ENCODE peak calls at places on chromosomes 4 and X, in eight cellular contexts. One of them, this sample, is unnamed. For H3K4me1, the result is how much of the 10 kb centered on the place peaks cover.

GRCh38 chr4:101039367-101039766 is 308.0 kb downstream of the PPP3CA start:
- DNase-seq in pancreas: no peak
- DNase-seq in HCT116: peak
- DNase-seq in adrenal gland: no peak
- DNase-seq in heart right ventricle: no peak
- DNase-seq in astrocyte: no peak
- DNase-seq in stomach: no peak
- DNase-seq in CD8-positive, alpha-beta T cell: no peak
- DNase-seq in this sample: no peak

GRCh38 chrX:11437642-11438379 is 144.6 kb downstream of the AMELX start:
- DNase-seq in pancreas: peak
- DNase-seq in HCT116: no peak
- DNase-seq in adrenal gland: no peak
- DNase-seq in heart right ventricle: peak
- DNase-seq in astrocyte: peak
- DNase-seq in stomach: no peak
- DNase-seq in CD8-positive, alpha-beta T cell: no peak
- DNase-seq in this sample: peak

GRCh38 chrX:133649659-133650058 is 234.4 kb upstream of the GPC4 start:
- DNase-seq in pancreas: no peak
- DNase-seq in HCT116: no peak
- DNase-seq in adrenal gland: no peak
- DNase-seq in heart right ventricle: no peak
- DNase-seq in astrocyte: no peak
- DNase-seq in stomach: no peak
- DNase-seq in CD8-positive, alpha-beta T cell: no peak
- DNase-seq in this sample: no peak

GRCh38 chr4:76954489-76954888 is 4.9 kb downstream of the SEPTIN11 start:
- DNase-seq in pancreas: no peak
- DNase-seq in HCT116: no peak
- DNase-seq in adrenal gland: no peak
- DNase-seq in heart right ventricle: no peak
- DNase-seq in astrocyte: no peak
- DNase-seq in stomach: no peak
- DNase-seq in CD8-positive, alpha-beta T cell: no peak
- DNase-seq in this sample: peak

GRCh38 chr4:25180524-25181131 is 20.4 kb upstream of the SEPSECS start:
- DNase-seq in pancreas: peak
- DNase-seq in HCT116: peak
- DNase-seq in adrenal gland: no peak
- DNase-seq in heart right ventricle: no peak
- DNase-seq in astrocyte: peak
- DNase-seq in stomach: peak
- DNase-seq in CD8-positive, alpha-beta T cell: no peak
- DNase-seq in this sample: peak

GRCh38 chr4:38909015-38909414 is 41.4 kb downstream of the FAM114A1 start:
- DNase-seq in pancreas: no peak
- DNase-seq in HCT116: no peak
- DNase-seq in adrenal gland: no peak
- DNase-seq in heart right ventricle: no peak
- DNase-seq in astrocyte: no peak
- DNase-seq in stomach: no peak
- DNase-seq in CD8-positive, alpha-beta T cell: no peak
- DNase-seq in this sample: no peak

GRCh38 chr4:107930821-107931774 is at the start of gene CYP2U1:
- DNase-seq in pancreas: peak
- DNase-seq in HCT116: peak
- DNase-seq in adrenal gland: peak
- DNase-seq in heart right ventricle: peak
- DNase-seq in astrocyte: peak
- DNase-seq in stomach: peak
- DNase-seq in CD8-positive, alpha-beta T cell: peak
- DNase-seq in this sample: peak

GRCh38 chrX:46649421-46650260 is 76.1 kb downstream of the CHST7 start:
- DNase-seq in pancreas: no peak
- DNase-seq in HCT116: no peak
- DNase-seq in adrenal gland: no peak
- DNase-seq in heart right ventricle: peak
- DNase-seq in astrocyte: no peak
- DNase-seq in stomach: peak
- DNase-seq in CD8-positive, alpha-beta T cell: no peak
- DNase-seq in this sample: peak

GRCh38 chr4:113757486-113757885 is 4.1 kb downstream of the CAMK2D start:
- DNase-seq in pancreas: no peak
- DNase-seq in HCT116: no peak
- DNase-seq in adrenal gland: no peak
- DNase-seq in heart right ventricle: no peak
- DNase-seq in astrocyte: no peak
- DNase-seq in stomach: no peak
- DNase-seq in CD8-positive, alpha-beta T cell: no peak
- DNase-seq in this sample: no peak

GRCh38 chr4:38723726-38724506 is 58.9 kb downstream of the TLR10 start:
- DNase-seq in pancreas: no peak
- DNase-seq in HCT116: no peak
- DNase-seq in adrenal gland: no peak
- DNase-seq in heart right ventricle: no peak
- DNase-seq in astrocyte: peak
- DNase-seq in stomach: peak
- DNase-seq in CD8-positive, alpha-beta T cell: no peak
- DNase-seq in this sample: no peak

GRCh38 chr4:158025131-158025530 is 147.7 kb downstream of the GASK1B start:
- DNase-seq in pancreas: no peak
- DNase-seq in HCT116: peak
- DNase-seq in adrenal gland: no peak
- DNase-seq in heart right ventricle: no peak
- DNase-seq in astrocyte: no peak
- DNase-seq in stomach: no peak
- DNase-seq in CD8-positive, alpha-beta T cell: no peak
- DNase-seq in this sample: no peak

GRCh38 chrX:50068893-50069292 is 131.9 kb downstream of the AKAP4 start:
- DNase-seq in pancreas: no peak
- DNase-seq in HCT116: no peak
- DNase-seq in adrenal gland: no peak
- DNase-seq in heart right ventricle: no peak
- DNase-seq in astrocyte: no peak
- DNase-seq in stomach: no peak
- DNase-seq in CD8-positive, alpha-beta T cell: no peak
- DNase-seq in this sample: no peak

GRCh38 chrX:24332868-24333267 is 19.0 kb upstream of the SUPT20HL2 start:
- DNase-seq in pancreas: no peak
- DNase-seq in HCT116: no peak
- DNase-seq in adrenal gland: no peak
- DNase-seq in heart right ventricle: no peak
- DNase-seq in astrocyte: peak
- DNase-seq in stomach: no peak
- DNase-seq in CD8-positive, alpha-beta T cell: no peak
- DNase-seq in this sample: no peak

GRCh38 chr4:21806991-21807390 is 141.6 kb downstream of the KCNIP4 start:
- DNase-seq in pancreas: no peak
- DNase-seq in HCT116: no peak
- DNase-seq in adrenal gland: no peak
- DNase-seq in heart right ventricle: no peak
- DNase-seq in astrocyte: no peak
- DNase-seq in stomach: no peak
- DNase-seq in CD8-positive, alpha-beta T cell: no peak
- DNase-seq in this sample: no peak

GRCh38 chr4:22678851-22679517 is 13.8 kb upstream of the GBA3 start:
- DNase-seq in pancreas: no peak
- DNase-seq in HCT116: no peak
- DNase-seq in adrenal gland: no peak
- DNase-seq in heart right ventricle: no peak
- DNase-seq in astrocyte: peak
- DNase-seq in stomach: no peak
- DNase-seq in CD8-positive, alpha-beta T cell: no peak
- DNase-seq in this sample: no peak

GRCh38 chr4:182560358-182560757 is 317.2 kb downstream of the TENM3 start:
- DNase-seq in pancreas: no peak
- DNase-seq in HCT116: no peak
- DNase-seq in adrenal gland: no peak
- DNase-seq in heart right ventricle: no peak
- DNase-seq in astrocyte: peak
- DNase-seq in stomach: no peak
- DNase-seq in CD8-positive, alpha-beta T cell: no peak
- DNase-seq in this sample: no peak

GRCh38 chrX:131762802-131763234 is 218.9 kb downstream of the OR13H1 start:
- DNase-seq in pancreas: peak
- DNase-seq in HCT116: no peak
- DNase-seq in adrenal gland: peak
- DNase-seq in heart right ventricle: no peak
- DNase-seq in astrocyte: peak
- DNase-seq in stomach: peak
- DNase-seq in CD8-positive, alpha-beta T cell: no peak
- DNase-seq in this sample: no peak
- H3K4me3 ChIP-seq in pancreas: peak
- H3K4me3 ChIP-seq in HCT116: no peak
- H3K4me3 ChIP-seq in adrenal gland: peak
- H3K4me3 ChIP-seq in heart right ventricle: no peak
- H3K4me3 ChIP-seq in astrocyte: no peak
- H3K4me3 ChIP-seq in stomach: peak
- H3K4me3 ChIP-seq in CD8-positive, alpha-beta T cell: no peak
- H3K4me3 ChIP-seq in this sample: no peak

GRCh38 chr4:150591284-150591874 is 9.4 kb downstream of the MAB21L2 start:
- DNase-seq in pancreas: no peak
- DNase-seq in HCT116: no peak
- DNase-seq in adrenal gland: no peak
- DNase-seq in heart right ventricle: no peak
- DNase-seq in astrocyte: no peak
- DNase-seq in stomach: no peak
- DNase-seq in CD8-positive, alpha-beta T cell: no peak
- DNase-seq in this sample: no peak

GRCh38 chr4:150593996-150594395 is 12.0 kb downstream of the MAB21L2 start:
- DNase-seq in pancreas: no peak
- DNase-seq in HCT116: no peak
- DNase-seq in adrenal gland: no peak
- DNase-seq in heart right ventricle: no peak
- DNase-seq in astrocyte: peak
- DNase-seq in stomach: no peak
- DNase-seq in CD8-positive, alpha-beta T cell: no peak
- DNase-seq in this sample: no peak

GRCh38 chr4:150589174-150589573 is 7.2 kb downstream of the MAB21L2 start:
- DNase-seq in pancreas: no peak
- DNase-seq in HCT116: no peak
- DNase-seq in adrenal gland: no peak
- DNase-seq in heart right ventricle: no peak
- DNase-seq in astrocyte: no peak
- DNase-seq in stomach: no peak
- DNase-seq in CD8-positive, alpha-beta T cell: no peak
- DNase-seq in this sample: no peak

GRCh38 chr4:150588341-150588740 is 6.4 kb downstream of the MAB21L2 start:
- DNase-seq in pancreas: no peak
- DNase-seq in HCT116: no peak
- DNase-seq in adrenal gland: no peak
- DNase-seq in heart right ventricle: no peak
- DNase-seq in astrocyte: no peak
- DNase-seq in stomach: no peak
- DNase-seq in CD8-positive, alpha-beta T cell: no peak
- DNase-seq in this sample: no peak

GRCh38 chr4:150591904-150592303 is 10.0 kb downstream of the MAB21L2 start:
- DNase-seq in pancreas: no peak
- DNase-seq in HCT116: no peak
- DNase-seq in adrenal gland: no peak
- DNase-seq in heart right ventricle: no peak
- DNase-seq in astrocyte: no peak
- DNase-seq in stomach: no peak
- DNase-seq in CD8-positive, alpha-beta T cell: no peak
- DNase-seq in this sample: no peak
- H3K4me1 ChIP-seq in pancreas: under half
- H3K4me1 ChIP-seq in HCT116: under half
- H3K4me1 ChIP-seq in adrenal gland: under half
- H3K4me1 ChIP-seq in heart right ventricle: under half
- H3K4me1 ChIP-seq in astrocyte: under half
- H3K4me1 ChIP-seq in stomach: under half
- H3K4me1 ChIP-seq in CD8-positive, alpha-beta T cell: under half
- H3K4me1 ChIP-seq in this sample: under half

GRCh38 chr4:98747659-98748091 is 89.3 kb upstream of the TSPAN5 start:
- DNase-seq in pancreas: no peak
- DNase-seq in HCT116: peak
- DNase-seq in adrenal gland: no peak
- DNase-seq in heart right ventricle: no peak
- DNase-seq in astrocyte: peak
- DNase-seq in stomach: no peak
- DNase-seq in CD8-positive, alpha-beta T cell: no peak
- DNase-seq in this sample: no peak
- H3K27ac ChIP-seq in pancreas: no peak
- H3K27ac ChIP-seq in HCT116: peak
- H3K27ac ChIP-seq in adrenal gland: no peak
- H3K27ac ChIP-seq in heart right ventricle: no peak
- H3K27ac ChIP-seq in astrocyte: no peak
- H3K27ac ChIP-seq in stomach: no peak
- H3K27ac ChIP-seq in CD8-positive, alpha-beta T cell: no peak
- H3K27ac ChIP-seq in this sample: no peak

GRCh38 chrX:140765043-140765784 is 55.7 kb downstream of the LINC00632 start:
- DNase-seq in pancreas: no peak
- DNase-seq in HCT116: no peak
- DNase-seq in adrenal gland: no peak
- DNase-seq in heart right ventricle: no peak
- DNase-seq in astrocyte: peak
- DNase-seq in stomach: no peak
- DNase-seq in CD8-positive, alpha-beta T cell: no peak
- DNase-seq in this sample: no peak
- H3K4me3 ChIP-seq in pancreas: no peak
- H3K4me3 ChIP-seq in HCT116: no peak
- H3K4me3 ChIP-seq in adrenal gland: no peak
- H3K4me3 ChIP-seq in heart right ventricle: peak
- H3K4me3 ChIP-seq in astrocyte: peak
- H3K4me3 ChIP-seq in stomach: peak
- H3K4me3 ChIP-seq in CD8-positive, alpha-beta T cell: peak
- H3K4me3 ChIP-seq in this sample: no peak

DNA sequence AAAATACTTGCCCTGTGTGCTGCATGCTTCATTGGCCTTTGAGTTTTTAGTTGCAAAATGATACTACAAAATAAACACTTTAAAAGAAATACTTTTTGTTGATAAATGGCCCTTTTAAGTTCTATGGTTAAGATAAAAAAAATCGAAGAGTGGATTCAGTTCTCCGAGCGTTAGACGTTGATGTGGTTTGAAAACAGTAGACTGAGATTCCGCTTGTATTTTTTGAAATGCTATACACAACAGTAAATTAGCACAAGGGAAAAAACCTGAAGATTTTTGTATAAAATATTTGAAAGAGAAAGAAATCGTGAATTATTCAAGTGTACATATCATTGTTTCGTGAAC is 1.4 kb downstream of the BMP2K start:
- DNase-seq in pancreas: no peak
- DNase-seq in HCT116: no peak
- DNase-seq in adrenal gland: no peak
- DNase-seq in heart right ventricle: no peak
- DNase-seq in astrocyte: no peak
- DNase-seq in stomach: no peak
- DNase-seq in CD8-positive, alpha-beta T cell: no peak
- DNase-seq in this sample: no peak
- H3K4me1 ChIP-seq in pancreas: under half
- H3K4me1 ChIP-seq in HCT116: under half
- H3K4me1 ChIP-seq in adrenal gland: under half
- H3K4me1 ChIP-seq in heart right ventricle: under half
- H3K4me1 ChIP-seq in astrocyte: under half
- H3K4me1 ChIP-seq in stomach: under half
- H3K4me1 ChIP-seq in CD8-positive, alpha-beta T cell: under half
- H3K4me1 ChIP-seq in this sample: under half

DNA sequence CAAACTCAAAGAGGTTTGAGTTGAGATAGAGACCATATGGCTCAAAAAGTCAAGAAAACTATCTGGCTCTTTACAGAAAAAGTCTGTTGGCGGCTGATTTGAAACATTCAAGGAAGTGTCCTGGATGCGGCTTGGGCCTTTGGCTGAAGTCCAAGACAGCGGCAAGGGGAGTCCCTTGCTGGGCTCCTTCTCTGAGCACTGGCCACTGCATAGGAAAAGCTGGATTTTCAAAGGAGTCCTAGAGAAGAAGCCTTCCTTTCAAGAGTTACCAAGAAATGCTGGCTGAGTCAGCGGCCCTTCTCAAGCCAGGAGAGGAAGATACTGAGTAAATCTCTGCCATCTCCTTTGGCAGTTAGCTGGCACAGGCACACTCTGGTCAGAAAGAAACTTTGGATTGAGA is 12.1 kb downstream of the APLN start:
- DNase-seq in pancreas: no peak
- DNase-seq in HCT116: no peak
- DNase-seq in adrenal gland: no peak
- DNase-seq in heart right ventricle: peak
- DNase-seq in astrocyte: no peak
- DNase-seq in stomach: no peak
- DNase-seq in CD8-positive, alpha-beta T cell: no peak
- DNase-seq in this sample: no peak
- H3K27ac ChIP-seq in pancreas: no peak
- H3K27ac ChIP-seq in HCT116: no peak
- H3K27ac ChIP-seq in adrenal gland: no peak
- H3K27ac ChIP-seq in heart right ventricle: no peak
- H3K27ac ChIP-seq in astrocyte: no peak
- H3K27ac ChIP-seq in stomach: no peak
- H3K27ac ChIP-seq in CD8-positive, alpha-beta T cell: no peak
- H3K27ac ChIP-seq in this sample: no peak

This sample was measured in thyroid gland.